ENCODE peak calls at places on chromosomes 7 and 10, in eight cellular contexts. One of them, this sample, is unnamed.

GRCh38 chr10:129956902-129957673 is 7.0 kb downstream of the EBF3 start:
- DNase-seq in heart right ventricle: no peak
- DNase-seq in RWPE2: no peak
- DNase-seq in fibroblast of lung: no peak
- DNase-seq in endodermal cell: peak; percentile 67
- DNase-seq in gastrocnemius medialis: no peak
- DNase-seq in IMR-90: no peak
- DNase-seq in tibial artery: no peak
- DNase-seq in this sample: no peak

GRCh38 chr7:88759216-88759955 is at the start of gene ZNF804B:
- DNase-seq in heart right ventricle: no peak
- DNase-seq in RWPE2: peak; percentile 29
- DNase-seq in fibroblast of lung: no peak
- DNase-seq in endodermal cell: peak; percentile 89
- DNase-seq in gastrocnemius medialis: no peak
- DNase-seq in IMR-90: no peak
- DNase-seq in tibial artery: no peak
- DNase-seq in this sample: no peak

GRCh38 chr10:132096223-132096622 is 30.5 kb downstream of the JAKMIP3 start:
- DNase-seq in heart right ventricle: no peak
- DNase-seq in RWPE2: no peak
- DNase-seq in fibroblast of lung: no peak
- DNase-seq in endodermal cell: no peak
- DNase-seq in gastrocnemius medialis: peak; percentile 48
- DNase-seq in IMR-90: peak; percentile 15
- DNase-seq in tibial artery: no peak
- DNase-seq in this sample: no peak

GRCh38 chr7:105693576-105693975 is 112.3 kb upstream of the EFCAB10 start:
- DNase-seq in heart right ventricle: no peak
- DNase-seq in RWPE2: no peak
- DNase-seq in fibroblast of lung: no peak
- DNase-seq in endodermal cell: no peak
- DNase-seq in gastrocnemius medialis: no peak
- DNase-seq in IMR-90: no peak
- DNase-seq in tibial artery: no peak
- DNase-seq in this sample: no peak

GRCh38 chr10:132866601-132867381 is 75.6 kb downstream of the CFAP46 start:
- DNase-seq in heart right ventricle: no peak
- DNase-seq in RWPE2: peak; percentile 49
- DNase-seq in fibroblast of lung: no peak
- DNase-seq in endodermal cell: peak; percentile 43
- DNase-seq in gastrocnemius medialis: no peak
- DNase-seq in IMR-90: no peak
- DNase-seq in tibial artery: no peak
- DNase-seq in this sample: peak; percentile 30

GRCh38 chr10:14062528-14063260 is 268.0 kb downstream of the FRMD4A start:
- DNase-seq in heart right ventricle: no peak
- DNase-seq in RWPE2: no peak
- DNase-seq in fibroblast of lung: peak; percentile 50
- DNase-seq in endodermal cell: no peak
- DNase-seq in gastrocnemius medialis: no peak
- DNase-seq in IMR-90: peak; percentile 54
- DNase-seq in tibial artery: no peak
- DNase-seq in this sample: no peak

GRCh38 chr10:27369832-27370231 is 129.2 kb upstream of the ACBD5 start:
- DNase-seq in heart right ventricle: no peak
- DNase-seq in RWPE2: no peak
- DNase-seq in fibroblast of lung: peak; percentile 15
- DNase-seq in endodermal cell: no peak
- DNase-seq in gastrocnemius medialis: no peak
- DNase-seq in IMR-90: no peak
- DNase-seq in tibial artery: no peak
- DNase-seq in this sample: no peak

GRCh38 chr10:130020651-130021372 is 56.7 kb upstream of the EBF3 start:
- DNase-seq in heart right ventricle: peak; percentile 3
- DNase-seq in RWPE2: no peak
- DNase-seq in fibroblast of lung: no peak
- DNase-seq in endodermal cell: peak; percentile 45
- DNase-seq in gastrocnemius medialis: no peak
- DNase-seq in IMR-90: no peak
- DNase-seq in tibial artery: no peak
- DNase-seq in this sample: no peak

DNA sequence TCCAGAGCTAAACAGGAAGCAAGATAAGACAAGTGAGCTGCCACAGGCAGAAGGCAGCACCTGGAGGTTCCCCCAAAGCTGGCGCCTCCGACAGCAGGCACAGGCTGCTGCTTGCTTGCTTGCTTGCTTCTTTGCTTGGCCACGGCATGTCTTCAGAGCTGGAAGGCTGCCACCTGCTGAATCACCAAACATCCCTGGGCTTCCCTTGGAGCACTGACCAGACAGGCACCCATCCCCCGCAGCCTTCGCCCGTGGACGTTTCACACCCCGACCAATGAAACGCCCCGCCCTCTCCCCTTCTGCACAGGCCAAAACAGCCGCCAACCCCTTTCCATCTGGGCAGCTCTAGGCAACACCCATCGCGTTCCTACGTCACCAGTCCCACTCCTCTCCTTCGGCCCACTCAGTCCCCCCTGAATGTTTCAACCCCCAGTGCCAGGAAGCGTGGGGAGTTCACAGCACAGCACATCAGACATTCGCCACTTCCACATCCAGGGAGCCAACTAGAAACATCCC is 1.7 kb downstream of the SGMS1 start:
- DNase-seq in heart right ventricle: peak; percentile 96
- DNase-seq in RWPE2: peak; percentile 94
- DNase-seq in fibroblast of lung: peak; percentile 98
- DNase-seq in endodermal cell: peak; percentile 83
- DNase-seq in gastrocnemius medialis: peak; percentile 99
- DNase-seq in IMR-90: peak; percentile 96
- DNase-seq in tibial artery: peak; percentile 99
- DNase-seq in this sample: peak; percentile 88
- TF ChIP-seq CTCF in heart right ventricle: peak; percentile 37
- TF ChIP-seq CTCF in RWPE2: peak; percentile 27
- TF ChIP-seq CTCF in fibroblast of lung: no peak
- TF ChIP-seq CTCF in endodermal cell: peak; percentile 32
- TF ChIP-seq CTCF in gastrocnemius medialis: no peak
- TF ChIP-seq CTCF in IMR-90: peak; percentile 19
- TF ChIP-seq CTCF in tibial artery: peak; percentile 4
- TF ChIP-seq CTCF in this sample: no peak

DNA sequence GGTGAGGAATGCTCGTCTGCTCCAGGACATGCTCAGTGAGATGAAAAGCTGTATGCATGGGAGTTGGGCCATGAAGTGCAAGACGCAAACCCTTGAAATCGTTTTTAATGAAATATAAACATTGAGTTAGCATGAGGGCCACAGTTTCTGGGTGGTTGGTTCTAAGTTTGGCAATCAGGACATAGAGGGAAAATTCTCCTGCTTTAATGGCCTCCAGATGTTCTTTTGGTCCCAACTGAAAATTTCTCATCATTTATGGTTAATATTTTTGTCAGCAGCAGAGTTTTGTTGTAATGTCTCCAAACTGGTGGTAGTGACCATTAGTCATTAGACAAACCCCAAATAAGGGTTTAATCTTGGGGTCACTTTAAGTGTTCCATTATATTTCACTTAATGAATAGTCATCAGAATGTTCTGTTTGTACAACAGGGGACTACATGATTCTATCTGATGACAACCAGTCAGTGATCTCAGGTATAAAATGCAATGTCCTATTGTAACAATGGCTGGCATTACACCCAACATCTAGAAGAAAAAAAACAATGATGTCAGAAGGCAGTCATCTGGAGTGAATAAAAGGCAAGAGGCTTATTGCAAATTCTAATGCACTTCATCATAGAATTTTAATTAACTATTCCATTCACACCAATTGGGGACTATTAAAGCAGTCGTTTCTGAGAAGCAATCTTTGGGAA is 197.4 kb downstream of the JCAD start:
- DNase-seq in heart right ventricle: no peak
- DNase-seq in RWPE2: no peak
- DNase-seq in fibroblast of lung: peak; percentile 89
- DNase-seq in endodermal cell: no peak
- DNase-seq in gastrocnemius medialis: no peak
- DNase-seq in IMR-90: no peak
- DNase-seq in tibial artery: no peak
- DNase-seq in this sample: no peak
- H3K27ac ChIP-seq in heart right ventricle: no peak overlapping the region
- H3K27ac ChIP-seq in RWPE2: peak overlapping the region; percentile 49
- H3K27ac ChIP-seq in fibroblast of lung: no peak overlapping the region
- H3K27ac ChIP-seq in endodermal cell: no peak overlapping the region
- H3K27ac ChIP-seq in gastrocnemius medialis: peak overlapping the region; percentile 84
- H3K27ac ChIP-seq in IMR-90: no peak overlapping the region
- H3K27ac ChIP-seq in tibial artery: peak overlapping the region; percentile 24
- H3K27ac ChIP-seq in this sample: no peak overlapping the region

DNA sequence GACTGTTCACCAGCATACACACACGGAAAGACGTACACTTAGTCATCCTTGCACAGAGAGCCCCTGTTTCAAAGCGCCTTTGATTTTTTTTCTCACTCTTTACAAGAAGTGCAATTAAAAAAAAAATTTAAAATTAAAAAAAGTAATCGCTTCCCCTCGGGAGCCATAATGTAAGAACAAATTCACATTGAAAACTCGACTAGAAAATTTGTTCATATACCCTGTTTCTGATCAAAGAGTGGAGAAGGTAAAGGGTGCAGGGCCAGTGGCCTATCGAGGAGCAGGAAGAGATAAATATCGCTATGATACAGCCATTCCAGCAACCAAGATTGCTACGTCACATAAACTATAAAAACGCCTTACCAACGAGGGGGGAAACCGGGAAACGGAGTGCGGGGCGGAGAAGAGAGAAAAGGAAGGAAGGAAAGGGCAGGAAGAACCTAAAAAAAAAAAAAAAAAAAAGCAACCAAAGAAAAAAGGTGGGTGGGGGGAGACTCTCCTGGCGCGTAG is 5.0 kb upstream of the HOXA2 start:
- DNase-seq in heart right ventricle: no peak
- DNase-seq in RWPE2: no peak
- DNase-seq in fibroblast of lung: peak; percentile 80
- DNase-seq in endodermal cell: no peak
- DNase-seq in gastrocnemius medialis: no peak
- DNase-seq in IMR-90: peak; percentile 86
- DNase-seq in tibial artery: no peak
- DNase-seq in this sample: no peak
- H3K4me1 ChIP-seq in heart right ventricle: peaks cover 5% of the 10 kb centered on the region
- H3K4me1 ChIP-seq in RWPE2: peaks cover 19% of the 10 kb centered on the region
- H3K4me1 ChIP-seq in fibroblast of lung: peaks cover 36% of the 10 kb centered on the region
- H3K4me1 ChIP-seq in endodermal cell: peaks cover 2% of the 10 kb centered on the region
- H3K4me1 ChIP-seq in gastrocnemius medialis: peaks cover 20% of the 10 kb centered on the region
- H3K4me1 ChIP-seq in IMR-90: peaks cover 50% of the 10 kb centered on the region
- H3K4me1 ChIP-seq in tibial artery: peaks cover 5% of the 10 kb centered on the region
- H3K4me1 ChIP-seq in this sample: no peaks in the 10 kb centered on the region

GRCh38 chr10:127577376-127577775 is 28.3 kb downstream of the NPS start:
- DNase-seq in heart right ventricle: no peak
- DNase-seq in RWPE2: no peak
- DNase-seq in fibroblast of lung: peak; percentile 42
- DNase-seq in endodermal cell: no peak
- DNase-seq in gastrocnemius medialis: no peak
- DNase-seq in IMR-90: peak; percentile 25
- DNase-seq in tibial artery: no peak
- DNase-seq in this sample: no peak
- TF ChIP-seq CTCF in heart right ventricle: peak; percentile 15
- TF ChIP-seq CTCF in RWPE2: peak; percentile 46
- TF ChIP-seq CTCF in fibroblast of lung: peak; percentile 8
- TF ChIP-seq CTCF in endodermal cell: peak; percentile 20
- TF ChIP-seq CTCF in gastrocnemius medialis: no peak
- TF ChIP-seq CTCF in IMR-90: peak; percentile 38
- TF ChIP-seq CTCF in tibial artery: peak; percentile 22
- TF ChIP-seq CTCF in this sample: no peak

This sample was measured in breast epithelium.